ENCODE peak calls at places on chromosomes 7 and 10, in six cellular contexts. One of them, this sample, is unnamed.

GRCh38 chr10:96999987-97000386 is 167.9 kb downstream of the LCOR start:
- DNase-seq in right lobe of liver: no peak
- DNase-seq in CD8-positive, alpha-beta T cell: no peak
- DNase-seq in adipocyte: no peak
- DNase-seq in G401: no peak
- DNase-seq in AG08396: no peak
- DNase-seq in this sample: no peak

GRCh38 chr10:48527691-48528212 is 77.1 kb downstream of the ARHGAP22 start:
- DNase-seq in right lobe of liver: no peak
- DNase-seq in G401: no peak
- DNase-seq in AG08396: no peak
- DNase-seq in CD8-positive, alpha-beta T cell: no peak
- DNase-seq in adipocyte: no peak
- DNase-seq in this sample: no peak

GRCh38 chr7:5453566-5454075 is 30.0 kb upstream of the TNRC18 start:
- DNase-seq in adipocyte: no peak
- DNase-seq in G401: no peak
- DNase-seq in right lobe of liver: no peak
- DNase-seq in AG08396: no peak
- DNase-seq in CD8-positive, alpha-beta T cell: no peak
- DNase-seq in this sample: no peak

GRCh38 chr10:11687779-11688447 is 54.3 kb upstream of the ECHDC3 start:
- DNase-seq in CD8-positive, alpha-beta T cell: no peak
- DNase-seq in AG08396: no peak
- DNase-seq in adipocyte: no peak
- DNase-seq in G401: no peak
- DNase-seq in right lobe of liver: no peak
- DNase-seq in this sample: no peak

GRCh38 chr7:101986335-101986734 is 168.9 kb downstream of the CUX1 start:
- DNase-seq in AG08396: no peak
- DNase-seq in CD8-positive, alpha-beta T cell: no peak
- DNase-seq in G401: peak; percentile 66
- DNase-seq in right lobe of liver: no peak
- DNase-seq in adipocyte: peak; percentile 41
- DNase-seq in this sample: no peak

GRCh38 chr7:18087031-18087686 is 59.5 kb upstream of the PRPS1L1 start:
- DNase-seq in AG08396: no peak
- DNase-seq in CD8-positive, alpha-beta T cell: no peak
- DNase-seq in right lobe of liver: no peak
- DNase-seq in adipocyte: peak; percentile 51
- DNase-seq in G401: peak; percentile 50
- DNase-seq in this sample: no peak

GRCh38 chr10:124872681-124873080 is 69.2 kb upstream of the ZRANB1 start:
- DNase-seq in right lobe of liver: no peak
- DNase-seq in G401: no peak
- DNase-seq in adipocyte: no peak
- DNase-seq in AG08396: no peak
- DNase-seq in CD8-positive, alpha-beta T cell: no peak
- DNase-seq in this sample: no peak

GRCh38 chr10:132632091-132632561 is 94.5 kb downstream of the INPP5A start:
- DNase-seq in adipocyte: no peak
- DNase-seq in CD8-positive, alpha-beta T cell: no peak
- DNase-seq in G401: peak; percentile 59
- DNase-seq in AG08396: no peak
- DNase-seq in right lobe of liver: peak; percentile 51
- DNase-seq in this sample: no peak

GRCh38 chr7:34031156-34031555 is 125.8 kb downstream of the BMPER start:
- DNase-seq in CD8-positive, alpha-beta T cell: no peak
- DNase-seq in AG08396: no peak
- DNase-seq in G401: no peak
- DNase-seq in adipocyte: no peak
- DNase-seq in right lobe of liver: no peak
- DNase-seq in this sample: no peak

GRCh38 chr10:6102128-6102527 is 13.3 kb downstream of the RBM17 start:
- DNase-seq in right lobe of liver: peak; percentile 83
- DNase-seq in AG08396: no peak
- DNase-seq in G401: no peak
- DNase-seq in adipocyte: no peak
- DNase-seq in CD8-positive, alpha-beta T cell: no peak
- DNase-seq in this sample: no peak

GRCh38 chr7:89887489-89887888 is 266.8 kb upstream of the STEAP1 start:
- DNase-seq in adipocyte: no peak
- DNase-seq in CD8-positive, alpha-beta T cell: no peak
- DNase-seq in right lobe of liver: no peak
- DNase-seq in AG08396: no peak
- DNase-seq in G401: no peak
- DNase-seq in this sample: no peak

GRCh38 chr7:40604601-40605438 is 470.0 kb downstream of the SUGCT start:
- DNase-seq in CD8-positive, alpha-beta T cell: no peak
- DNase-seq in AG08396: peak; percentile 66
- DNase-seq in adipocyte: no peak
- DNase-seq in G401: peak; percentile 74
- DNase-seq in right lobe of liver: peak; percentile 69
- DNase-seq in this sample: peak; percentile 54

GRCh38 chr10:122561212-122561611 is 658 bp downstream of the DMBT1 start:
- DNase-seq in right lobe of liver: no peak
- DNase-seq in adipocyte: peak; percentile 4
- DNase-seq in G401: no peak
- DNase-seq in CD8-positive, alpha-beta T cell: no peak
- DNase-seq in AG08396: peak; percentile 10
- DNase-seq in this sample: peak; percentile 22

GRCh38 chr7:4191525-4191924 is 490.6 kb upstream of the FOXK1 start:
- DNase-seq in AG08396: no peak
- DNase-seq in right lobe of liver: no peak
- DNase-seq in G401: no peak
- DNase-seq in CD8-positive, alpha-beta T cell: no peak
- DNase-seq in adipocyte: no peak
- DNase-seq in this sample: peak; percentile 58

GRCh38 chr10:3570855-3571266 is 214.1 kb downstream of the KLF6 start:
- DNase-seq in adipocyte: no peak
- DNase-seq in CD8-positive, alpha-beta T cell: no peak
- DNase-seq in right lobe of liver: no peak
- DNase-seq in G401: no peak
- DNase-seq in AG08396: peak; percentile 15
- DNase-seq in this sample: no peak

GRCh38 chr7:112132123-112132694 is 74.0 kb downstream of the DOCK4 start:
- DNase-seq in G401: peak; percentile 95
- DNase-seq in adipocyte: no peak
- DNase-seq in CD8-positive, alpha-beta T cell: no peak
- DNase-seq in AG08396: no peak
- DNase-seq in right lobe of liver: no peak
- DNase-seq in this sample: no peak

GRCh38 chr10:77081411-77082010 is 556.1 kb downstream of the KCNMA1 start:
- DNase-seq in CD8-positive, alpha-beta T cell: no peak
- DNase-seq in G401: no peak
- DNase-seq in adipocyte: no peak
- DNase-seq in AG08396: no peak
- DNase-seq in right lobe of liver: no peak
- DNase-seq in this sample: no peak

GRCh38 chr7:12357508-12357907 is 46.2 kb downstream of the VWDE start:
- DNase-seq in CD8-positive, alpha-beta T cell: no peak
- DNase-seq in adipocyte: no peak
- DNase-seq in G401: no peak
- DNase-seq in AG08396: no peak
- DNase-seq in right lobe of liver: no peak
- DNase-seq in this sample: no peak

GRCh38 chr10:13891542-13892431 is 305.0 kb downstream of the PRPF18 start:
- DNase-seq in G401: no peak
- DNase-seq in adipocyte: peak; percentile 72
- DNase-seq in AG08396: peak; percentile 77
- DNase-seq in right lobe of liver: no peak
- DNase-seq in CD8-positive, alpha-beta T cell: no peak
- DNase-seq in this sample: peak; percentile 91

GRCh38 chr10:3452683-3453388 is 280.3 kb upstream of the PITRM1 start:
- DNase-seq in right lobe of liver: no peak
- DNase-seq in CD8-positive, alpha-beta T cell: no peak
- DNase-seq in adipocyte: peak; percentile 92
- DNase-seq in AG08396: peak; percentile 37
- DNase-seq in G401: no peak
- DNase-seq in this sample: no peak

GRCh38 chr10:71236286-71236685 is 23.9 kb downstream of the UNC5B start:
- DNase-seq in adipocyte: no peak
- DNase-seq in right lobe of liver: no peak
- DNase-seq in CD8-positive, alpha-beta T cell: no peak
- DNase-seq in G401: no peak
- DNase-seq in AG08396: no peak
- DNase-seq in this sample: no peak

GRCh38 chr7:132130497-132130896 is 445.8 kb downstream of the PLXNA4 start:
- DNase-seq in AG08396: no peak
- DNase-seq in G401: no peak
- DNase-seq in CD8-positive, alpha-beta T cell: no peak
- DNase-seq in adipocyte: no peak
- DNase-seq in right lobe of liver: no peak
- DNase-seq in this sample: no peak

GRCh38 chr10:75021851-75022250 is 89.6 kb upstream of the SAMD8 start:
- DNase-seq in AG08396: no peak
- DNase-seq in right lobe of liver: no peak
- DNase-seq in G401: no peak
- DNase-seq in adipocyte: no peak
- DNase-seq in CD8-positive, alpha-beta T cell: no peak
- DNase-seq in this sample: no peak

GRCh38 chr10:113426181-113426837 is 126.5 kb upstream of the HABP2 start:
- DNase-seq in CD8-positive, alpha-beta T cell: no peak
- DNase-seq in G401: no peak
- DNase-seq in right lobe of liver: no peak
- DNase-seq in AG08396: no peak
- DNase-seq in adipocyte: no peak
- DNase-seq in this sample: no peak

GRCh38 chr10:124734311-124735166 is 9.6 kb downstream of the FAM53B start:
- DNase-seq in adipocyte: no peak
- DNase-seq in CD8-positive, alpha-beta T cell: no peak
- DNase-seq in G401: no peak
- DNase-seq in right lobe of liver: no peak
- DNase-seq in AG08396: no peak
- DNase-seq in this sample: no peak

This sample was measured in upper lobe of left lung.